ENCODE peak calls at places on chromosomes 13 and 19, in nine cellular contexts. P is AG09309; V is LoVo; J is Calu3; R is iris pigment epithelial cell; D is activated CD4-positive, alpha-beta T cell treated with anti-CD3 and anti-CD28 coated beads, Interleukin-2, amount 10 ng/mL, durations not matched to agents 7 days and 5 days; Y is ACHN; H is stimulated activated CD4-positive, alpha-beta T cell treated with anti-CD3 and anti-CD28 coated beads, Interleukin-4, amount 100 ng/mL, for 48 hours; K is fibroblast of lung. S is an unnamed sample.

GRCh38 chr19:19642506-19643157 is 825 bp downstream of the GMIP start:
- DNase-seq in P (no peak), V (no peak), J (no peak), R (no peak), D (peak), Y (no peak), H (no peak), K (no peak), S (peak)

GRCh38 chr13:33730147-33730546 is 87.8 kb upstream of the RFC3 start:
- DNase-seq in P (no peak), V (no peak), J (no peak), R (no peak), D (no peak), Y (no peak), H (no peak), K (no peak), S (no peak)

GRCh38 chr13:99916366-99917103 is 55.0 kb downstream of the ZIC5 start:
- DNase-seq in P (peak), V (peak), J (peak), R (peak), D (peak), Y (peak), H (no peak), K (peak), S (peak)

GRCh38 chr13:113393572-113394503 is 29.9 kb upstream of the GRTP1 start:
- DNase-seq in P (no peak), V (peak), J (peak), R (peak), D (peak), Y (peak), H (peak), K (peak), S (peak)

GRCh38 chr19:38614289-38614688 is 3.5 kb downstream of the MAP4K1 start:
- DNase-seq in P (no peak), V (no peak), J (no peak), R (no peak), D (no peak), Y (no peak), H (no peak), K (no peak), S (no peak)

GRCh38 chr13:25719666-25720065 is 332.1 kb downstream of the SHISA2 start:
- DNase-seq in P (no peak), V (no peak), J (no peak), R (no peak), D (no peak), Y (no peak), H (no peak), K (no peak), S (no peak)

GRCh38 chr13:98575009-98575866 is 1.7 kb downstream of the STK24 start:
- DNase-seq in P (no peak), V (no peak), J (no peak), R (peak), D (no peak), Y (peak), H (no peak), K (peak), S (peak)

GRCh38 chr19:46620716-46621115 is 4.2 kb downstream of the PTGIR start:
- DNase-seq in P (no peak), V (no peak), J (no peak), R (no peak), D (no peak), Y (no peak), H (no peak), K (peak), S (no peak)

GRCh38 chr13:32284927-32285632 is 30.1 kb downstream of the ZAR1L start:
- DNase-seq in P (peak), V (peak), J (peak), R (peak), D (no peak), Y (peak), H (no peak), K (peak), S (peak)

GRCh38 chr13:98484289-98485219 is 92.4 kb downstream of the STK24 start:
- DNase-seq in P (peak), V (peak), J (peak), R (peak), D (peak), Y (peak), H (peak), K (peak), S (peak)

GRCh38 chr13:21229241-21230024 is 53.0 kb downstream of the MRPL57 start:
- DNase-seq in P (no peak), V (no peak), J (no peak), R (no peak), D (no peak), Y (no peak), H (no peak), K (no peak), S (no peak)

GRCh38 chr19:2341247-2341705 is 12.8 kb downstream of the SPPL2B start:
- DNase-seq in P (no peak), V (no peak), J (no peak), R (no peak), D (no peak), Y (no peak), H (no peak), K (no peak), S (no peak)

GRCh38 chr13:114219406-114219805 is 15.3 kb upstream of the CDC16 start:
- DNase-seq in P (no peak), V (no peak), J (no peak), R (no peak), D (no peak), Y (no peak), H (no peak), K (no peak), S (no peak)

GRCh38 chr13:111372651-111373425 is 52.4 kb downstream of the TEX29 start:
- DNase-seq in P (no peak), V (no peak), J (no peak), R (no peak), D (no peak), Y (no peak), H (no peak), K (no peak), S (no peak)

GRCh38 chr13:44713793-44714469 is 137.8 kb upstream of the TSC22D1 start:
- DNase-seq in P (peak), V (peak), J (peak), R (peak), D (no peak), Y (peak), H (no peak), K (peak), S (peak)

GRCh38 chr13:37118002-37118401 is 12.5 kb upstream of the CSNK1A1L start:
- DNase-seq in P (no peak), V (no peak), J (no peak), R (no peak), D (no peak), Y (no peak), H (no peak), K (no peak), S (no peak)

GRCh38 chr13:110492299-110493160 is 69.0 kb downstream of the RAB20 start:
- DNase-seq in P (no peak), V (no peak), J (no peak), R (no peak), D (no peak), Y (no peak), H (no peak), K (no peak), S (no peak)

GRCh38 chr19:10520652-10521318 is 3.5 kb upstream of the S1PR5 start:
- DNase-seq in P (no peak), V (no peak), J (peak), R (no peak), D (no peak), Y (no peak), H (no peak), K (no peak), S (no peak)

GRCh38 chr19:35086455-35086854 is 29.2 kb upstream of the FXYD3 start:
- DNase-seq in P (no peak), V (no peak), J (no peak), R (no peak), D (no peak), Y (no peak), H (no peak), K (no peak), S (no peak)

GRCh38 chr19:38434549-38435051 is 1.1 kb downstream of the RYR1 start:
- DNase-seq in P (no peak), V (no peak), J (no peak), R (no peak), D (no peak), Y (no peak), H (no peak), K (no peak), S (no peak)

GRCh38 chr13:51684076-51684475 is 99.8 kb downstream of the WDFY2 start:
- DNase-seq in P (peak), V (no peak), J (no peak), R (peak), D (no peak), Y (no peak), H (no peak), K (peak), S (no peak)

GRCh38 chr19:53045536-53045935 is 996 bp downstream of the ERVV-2 start:
- DNase-seq in P (no peak), V (no peak), J (no peak), R (no peak), D (no peak), Y (no peak), H (no peak), K (no peak), S (no peak)

GRCh38 chr19:31976775-31977536 is 368.5 kb upstream of the ZNF507 start:
- DNase-seq in P (no peak), V (no peak), J (no peak), R (no peak), D (no peak), Y (no peak), H (no peak), K (no peak), S (no peak)

GRCh38 chr13:36345438-36346221 is 564 bp downstream of the SPART start:
- DNase-seq in P (peak), V (no peak), J (no peak), R (peak), D (peak), Y (peak), H (peak), K (peak), S (peak)

GRCh38 chr13:31001647-31002046 is 69.2 kb downstream of the TEX26 start:
- DNase-seq in P (no peak), V (no peak), J (no peak), R (no peak), D (no peak), Y (no peak), H (no peak), K (peak), S (no peak)

GRCh38 chr13:90683711-90684131 is 663.8 kb upstream of the MIR17HG start:
- DNase-seq in P (no peak), V (no peak), J (no peak), R (peak), D (no peak), Y (no peak), H (no peak), K (peak), S (peak)

GRCh38 chr19:32041681-32042292 is 303.6 kb upstream of the ZNF507 start:
- DNase-seq in P (no peak), V (no peak), J (no peak), R (peak), D (peak), Y (peak), H (peak), K (peak), S (no peak)

GRCh38 chr13:25575562-25575961 is 203.8 kb downstream of the ATP8A2 start:
- DNase-seq in P (no peak), V (no peak), J (no peak), R (no peak), D (no peak), Y (no peak), H (no peak), K (peak), S (no peak)

GRCh38 chr13:52868190-52868589 is 19.8 kb upstream of the PCDH8 start:
- DNase-seq in P (no peak), V (no peak), J (no peak), R (no peak), D (no peak), Y (no peak), H (no peak), K (no peak), S (no peak)

GRCh38 chr13:24208314-24208713 is 47.8 kb downstream of the SPATA13 start:
- DNase-seq in P (peak), V (peak), J (no peak), R (peak), D (no peak), Y (peak), H (no peak), K (peak), S (peak)

GRCh38 chr19:40811478-40812341 is 12.7 kb downstream of the EGLN2 start:
- DNase-seq in P (no peak), V (no peak), J (no peak), R (no peak), D (no peak), Y (no peak), H (no peak), K (no peak), S (no peak)

GRCh38 chr19:17052439-17052838 is 22.8 kb downstream of the HAUS8 start:
- DNase-seq in P (peak), V (peak), J (peak), R (peak), D (peak), Y (peak), H (no peak), K (peak), S (peak)

GRCh38 chr13:71865858-71866172 is 1.2 kb downstream of the DACH1 start:
- DNase-seq in P (no peak), V (no peak), J (peak), R (peak), D (no peak), Y (no peak), H (no peak), K (peak), S (no peak)